ENCODE peak calls at places on chromosomes 4 and X, in nine cellular contexts. A, O, G, Z, F, W, Q, Y and T are unnamed samples.

GRCh38 chrX:96004386-96004785 is 680.3 kb upstream of the DIAPH2 start:
- DNase-seq in A (peak), O (peak), G (no peak), Z (no peak), F (no peak), W (no peak), Q (no peak), Y (no peak), T (peak)

GRCh38 chr4:97504713-97505112 is 638.6 kb downstream of the STPG2 start:
- DNase-seq in A (no peak), O (no peak), G (no peak), Z (no peak), F (no peak), W (no peak), Q (no peak), Y (no peak), T (no peak)

GRCh38 chrX:34893741-34894140 is 48.9 kb upstream of the FAM47B start:
- DNase-seq in A (no peak), O (peak), G (no peak), Z (no peak), F (no peak), W (no peak), Q (no peak), Y (no peak), T (peak)

GRCh38 chrX:16839852-16840460 is 30.2 kb downstream of the RBBP7 start:
- DNase-seq in A (peak), O (peak), G (no peak), Z (no peak), F (peak), W (no peak), Q (no peak), Y (no peak), T (peak)

GRCh38 chr4:74435296-74435695 is 9.6 kb upstream of the AREG start:
- DNase-seq in A (no peak), O (no peak), G (no peak), Z (no peak), F (no peak), W (no peak), Q (no peak), Y (no peak), T (no peak)

GRCh38 chr4:61320154-61320553 is 120.0 kb downstream of the ADGRL3 start:
- DNase-seq in A (no peak), O (no peak), G (no peak), Z (no peak), F (no peak), W (no peak), Q (no peak), Y (no peak), T (peak)

GRCh38 chr4:148445903-148446261 is 3.7 kb upstream of the NR3C2 start:
- DNase-seq in A (no peak), O (no peak), G (no peak), Z (no peak), F (no peak), W (no peak), Q (no peak), Y (no peak), T (peak)

GRCh38 chrX:133151320-133151719 is 54.4 kb upstream of the USP26 start:
- DNase-seq in A (no peak), O (no peak), G (peak), Z (no peak), F (peak), W (no peak), Q (no peak), Y (no peak), T (no peak)